ENCODE peak calls at places on chromosomes 12 and 14, in ten cellular contexts. K is Panc1, C is sigmoid colon, P is WTC11, Q is IMR-90, M is SK-N-SH, U is GM12865, E is left lung, D is AG04449, R is cardiac fibroblast. T is an unnamed sample.

GRCh38 chr12:43692064-43692463 is 66.5 kb downstream of the PUS7L start:
- DNase-seq in K (no peak), C (no peak), P (no peak), Q (peak; percentile 67), M (no peak), U (no peak), E (no peak), D (no peak), R (peak; percentile 59), T (no peak)

GRCh38 chr14:104098272-104099095 is 13.0 kb downstream of the ASPG start:
- DNase-seq in K (no peak), C (no peak), P (no peak), Q (no peak), M (no peak), U (no peak), E (peak; percentile 65), D (no peak), R (no peak), T (no peak)

GRCh38 chr14:74980746-74981661 is 21.7 kb upstream of the EIF2B2 start:
- DNase-seq in K (no peak), C (no peak), P (peak; percentile 55), Q (peak; percentile 19), M (no peak), U (no peak), E (no peak), D (no peak), R (peak; percentile 33), T (no peak)

GRCh38 chr12:108333898-108334699 is 5.0 kb downstream of the CMKLR1 start:
- DNase-seq in K (no peak), C (peak; percentile 58), P (no peak), Q (peak; percentile 15), M (no peak), U (peak; percentile 91), E (no peak), D (no peak), R (peak; percentile 5), T (no peak)

GRCh38 chr12:131849700-131850553 is 21.7 kb downstream of the MMP17 start:
- DNase-seq in K (no peak), C (no peak), P (no peak), Q (no peak), M (no peak), U (no peak), E (no peak), D (no peak), R (no peak), T (no peak)

GRCh38 chr12:24997970-24998582 is 49.2 kb upstream of the BCAT1 start:
- DNase-seq in K (peak; percentile 10), C (no peak), P (no peak), Q (peak; percentile 91), M (no peak), U (peak; percentile 87), E (no peak), D (peak; percentile 84), R (peak; percentile 78), T (no peak)

GRCh38 chr14:94659953-94660946 is 48.1 kb downstream of the SERPINA3 start:
- DNase-seq in K (no peak), C (peak; percentile 7), P (no peak), Q (no peak), M (no peak), U (no peak), E (no peak), D (no peak), R (peak; percentile 40), T (peak; percentile 27)

GRCh38 chr12:14689144-14689543 is 7.3 kb downstream of the GUCY2C start:
- DNase-seq in K (no peak), C (no peak), P (no peak), Q (no peak), M (no peak), U (peak; percentile 6), E (no peak), D (no peak), R (no peak), T (no peak)

GRCh38 chr12:22032732-22033131 is 13.3 kb upstream of the CMAS start:
- DNase-seq in K (no peak), C (no peak), P (no peak), Q (no peak), M (no peak), U (no peak), E (no peak), D (no peak), R (no peak), T (no peak)

GRCh38 chr12:96516472-96517417 is 27.4 kb downstream of the CFAP54 start:
- DNase-seq in K (peak; percentile 54), C (peak; percentile 84), P (peak; percentile 79), Q (peak; percentile 85), M (peak; percentile 45), U (peak; percentile 95), E (no peak), D (no peak), R (peak; percentile 91), T (peak; percentile 72)

GRCh38 chr12:8771072-8771471 is 51.3 kb upstream of the A2ML1 start:
- DNase-seq in K (no peak), C (no peak), P (no peak), Q (no peak), M (no peak), U (no peak), E (no peak), D (no peak), R (no peak), T (no peak)
- TF ChIP-seq CTCF in K (no peak), C (no peak), P (no peak), Q (no peak), M (no peak), U (no peak), E (no peak), D (no peak), R (no peak), T (no peak)

GRCh38 chr12:62603061-62603810 is 136.6 kb downstream of the MON2 start:
- DNase-seq in K (no peak), C (peak; percentile 91), P (peak; percentile 83), Q (peak; percentile 89), M (peak; percentile 90), U (peak; percentile 95), E (peak; percentile 96), D (no peak), R (peak; percentile 85), T (peak; percentile 91)
- TF ChIP-seq CTCF in K (peak; percentile 63), C (peak; percentile 38), P (no peak), Q (peak; percentile 60), M (peak; percentile 42), U (peak; percentile 40), E (peak; percentile 74), D (peak; percentile 73), R (peak; percentile 49), T (peak; percentile 72)

GRCh38 chr14:65824978-65825299 is 412.4 kb downstream of the FUT8 start:
- DNase-seq in K (no peak), C (no peak), P (no peak), Q (no peak), M (no peak), U (no peak), E (no peak), D (no peak), R (no peak), T (no peak)
- TF ChIP-seq CTCF in K (peak; percentile 58), C (no peak), P (no peak), Q (no peak), M (no peak), U (no peak), E (no peak), D (no peak), R (no peak), T (peak; percentile 50)

GRCh38 chr14:92793709-92794546 is at the start of gene GOLGA5:
- DNase-seq in K (peak; percentile 78), C (peak; percentile 99), P (peak; percentile 96), Q (peak; percentile 98), M (peak; percentile 95), U (peak; percentile 100), E (peak; percentile 99), D (peak; percentile 86), R (peak; percentile 98), T (peak; percentile 100)
- TF ChIP-seq CTCF in K (no peak), C (no peak), P (no peak), Q (no peak), M (no peak), U (no peak), E (peak; percentile 50), D (no peak), R (no peak), T (no peak)

DNA sequence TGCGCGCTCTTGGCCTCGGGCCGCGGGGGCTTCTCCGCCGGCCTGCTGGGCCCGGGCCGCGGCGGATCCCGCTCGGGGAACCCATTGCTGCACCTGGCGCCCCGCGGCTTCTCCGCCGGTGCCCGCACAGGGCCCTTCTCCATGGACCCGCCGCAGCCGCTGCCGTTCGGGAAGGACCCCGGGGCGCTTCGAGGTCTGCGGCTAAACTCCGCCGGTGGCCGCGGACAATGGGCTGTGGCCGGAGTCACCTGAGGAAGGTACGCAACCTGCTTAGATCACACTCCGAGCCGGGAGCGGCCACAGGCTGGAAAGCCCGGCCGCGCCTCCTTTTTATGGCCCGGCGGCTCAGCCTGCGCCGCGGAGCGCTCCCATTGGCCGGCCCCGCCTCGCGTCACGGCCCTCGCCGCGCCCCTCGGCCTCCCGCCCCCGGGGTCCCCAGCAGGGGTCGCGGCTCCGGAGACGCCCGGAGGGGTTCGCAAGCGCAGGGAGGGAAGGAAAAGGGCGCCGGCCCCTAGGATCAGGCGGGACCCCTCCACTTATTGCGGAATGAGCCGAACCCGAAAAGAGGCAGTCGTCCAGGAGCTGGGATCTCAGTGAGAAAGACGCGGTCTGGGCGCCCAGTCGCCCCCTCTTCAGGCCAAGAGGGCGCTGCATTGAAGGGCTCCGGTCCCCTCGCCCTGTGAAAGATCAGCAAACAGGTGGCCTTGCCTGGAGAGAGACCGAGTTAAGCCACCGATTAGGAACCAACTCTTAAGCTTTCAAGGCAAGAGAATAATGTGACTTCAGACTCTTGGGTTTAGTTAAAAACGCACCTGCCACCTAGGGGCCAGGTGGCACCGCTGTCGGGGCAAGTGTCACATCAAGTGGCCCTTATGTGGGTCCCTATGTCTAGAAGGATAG is at the start of gene GCH1:
- DNase-seq in K (no peak), C (peak; percentile 71), P (peak; percentile 83), Q (peak; percentile 16), M (peak; percentile 96), U (peak; percentile 86), E (peak; percentile 93), D (no peak), R (peak; percentile 43), T (peak; percentile 81)
- TF ChIP-seq CTCF in K (peak; percentile 72), C (peak; percentile 22), P (peak; percentile 29), Q (peak; percentile 43), M (peak; percentile 66), U (peak; percentile 31), E (peak; percentile 26), D (peak; percentile 24), R (peak; percentile 35), T (peak; percentile 64)

T was measured in type B pancreatic cell.